ENCODE peak calls at places on chromosome 12, in four cellular contexts. One of them, this sample, is unnamed.

GRCh38 chr12:126337556-126337955 is 1272.3 kb downstream of the AACS start:
- DNase-seq in ecto neural progenitor cell: no peak
- DNase-seq in KG1: no peak
- DNase-seq in activated CD4-positive, alpha-beta T cell treated with anti-CD3 and anti-CD28 coated beads for 48 hours: no peak
- DNase-seq in this sample: no peak

GRCh38 chr12:121576851-121577391 is 3.9 kb downstream of the KDM2B start:
- DNase-seq in ecto neural progenitor cell: peak
- DNase-seq in KG1: no peak
- DNase-seq in activated CD4-positive, alpha-beta T cell treated with anti-CD3 and anti-CD28 coated beads for 48 hours: no peak
- DNase-seq in this sample: no peak

GRCh38 chr12:121283841-121284240 is 12.7 kb downstream of the CAMKK2 start:
- DNase-seq in ecto neural progenitor cell: no peak
- DNase-seq in KG1: no peak
- DNase-seq in activated CD4-positive, alpha-beta T cell treated with anti-CD3 and anti-CD28 coated beads for 48 hours: no peak
- DNase-seq in this sample: no peak

GRCh38 chr12:94012508-94013044 is 135.8 kb upstream of the PLXNC1 start:
- DNase-seq in ecto neural progenitor cell: no peak
- DNase-seq in KG1: no peak
- DNase-seq in activated CD4-positive, alpha-beta T cell treated with anti-CD3 and anti-CD28 coated beads for 48 hours: no peak
- DNase-seq in this sample: no peak

GRCh38 chr12:109387425-109388166 is 39.9 kb downstream of the MYO1H start:
- DNase-seq in ecto neural progenitor cell: no peak
- DNase-seq in KG1: no peak
- DNase-seq in activated CD4-positive, alpha-beta T cell treated with anti-CD3 and anti-CD28 coated beads for 48 hours: no peak
- DNase-seq in this sample: peak

GRCh38 chr12:102948941-102949352 is 8.5 kb upstream of the ASCL1 start:
- DNase-seq in ecto neural progenitor cell: peak
- DNase-seq in KG1: peak
- DNase-seq in activated CD4-positive, alpha-beta T cell treated with anti-CD3 and anti-CD28 coated beads for 48 hours: peak
- DNase-seq in this sample: peak

GRCh38 chr12:3262466-3262865 is 185.3 kb downstream of the TSPAN9 start:
- DNase-seq in ecto neural progenitor cell: no peak
- DNase-seq in KG1: no peak
- DNase-seq in activated CD4-positive, alpha-beta T cell treated with anti-CD3 and anti-CD28 coated beads for 48 hours: no peak
- DNase-seq in this sample: no peak

GRCh38 chr12:107415834-107416233 is 269.8 kb upstream of the PWP1 start:
- DNase-seq in ecto neural progenitor cell: no peak
- DNase-seq in KG1: no peak
- DNase-seq in activated CD4-positive, alpha-beta T cell treated with anti-CD3 and anti-CD28 coated beads for 48 hours: no peak
- DNase-seq in this sample: no peak

GRCh38 chr12:96770239-96770780 is 136.7 kb upstream of the NEDD1 start:
- DNase-seq in ecto neural progenitor cell: no peak
- DNase-seq in KG1: no peak
- DNase-seq in activated CD4-positive, alpha-beta T cell treated with anti-CD3 and anti-CD28 coated beads for 48 hours: no peak
- DNase-seq in this sample: no peak

GRCh38 chr12:68919581-68920239 is 13.3 kb downstream of the CPM start:
- DNase-seq in ecto neural progenitor cell: no peak
- DNase-seq in KG1: no peak
- DNase-seq in activated CD4-positive, alpha-beta T cell treated with anti-CD3 and anti-CD28 coated beads for 48 hours: peak
- DNase-seq in this sample: no peak

GRCh38 chr12:93793983-93794382 is 116.8 kb downstream of the CRADD start:
- DNase-seq in ecto neural progenitor cell: no peak
- DNase-seq in KG1: no peak
- DNase-seq in activated CD4-positive, alpha-beta T cell treated with anti-CD3 and anti-CD28 coated beads for 48 hours: no peak
- DNase-seq in this sample: no peak

GRCh38 chr12:62631531-62632520 is 165.2 kb downstream of the MON2 start:
- DNase-seq in ecto neural progenitor cell: peak
- DNase-seq in KG1: no peak
- DNase-seq in activated CD4-positive, alpha-beta T cell treated with anti-CD3 and anti-CD28 coated beads for 48 hours: peak
- DNase-seq in this sample: no peak

GRCh38 chr12:93041416-93041815 is 112.3 kb upstream of the EEA1 start:
- DNase-seq in ecto neural progenitor cell: no peak
- DNase-seq in KG1: no peak
- DNase-seq in activated CD4-positive, alpha-beta T cell treated with anti-CD3 and anti-CD28 coated beads for 48 hours: no peak
- DNase-seq in this sample: no peak

GRCh38 chr12:100075598-100075997 is 67.1 kb downstream of the BLTP3B start:
- DNase-seq in ecto neural progenitor cell: no peak
- DNase-seq in KG1: no peak
- DNase-seq in activated CD4-positive, alpha-beta T cell treated with anti-CD3 and anti-CD28 coated beads for 48 hours: no peak
- DNase-seq in this sample: no peak

GRCh38 chr12:80101126-80101525 is 1.8 kb downstream of the OTOGL start:
- DNase-seq in ecto neural progenitor cell: no peak
- DNase-seq in KG1: no peak
- DNase-seq in activated CD4-positive, alpha-beta T cell treated with anti-CD3 and anti-CD28 coated beads for 48 hours: no peak
- DNase-seq in this sample: peak

GRCh38 chr12:12927211-12928079 is 24.5 kb downstream of the GPRC5D start:
- DNase-seq in ecto neural progenitor cell: no peak
- DNase-seq in KG1: no peak
- DNase-seq in activated CD4-positive, alpha-beta T cell treated with anti-CD3 and anti-CD28 coated beads for 48 hours: no peak
- DNase-seq in this sample: no peak

GRCh38 chr12:19140381-19141236 is 11.1 kb downstream of the PLEKHA5 start:
- DNase-seq in ecto neural progenitor cell: no peak
- DNase-seq in KG1: no peak
- DNase-seq in activated CD4-positive, alpha-beta T cell treated with anti-CD3 and anti-CD28 coated beads for 48 hours: no peak
- DNase-seq in this sample: no peak

GRCh38 chr12:31033146-31033545 is 40.5 kb upstream of the DDX11 start:
- DNase-seq in ecto neural progenitor cell: no peak
- DNase-seq in KG1: no peak
- DNase-seq in activated CD4-positive, alpha-beta T cell treated with anti-CD3 and anti-CD28 coated beads for 48 hours: no peak
- DNase-seq in this sample: no peak

GRCh38 chr12:7093486-7093885 is 1.2 kb upstream of the C1R start:
- DNase-seq in ecto neural progenitor cell: no peak
- DNase-seq in KG1: no peak
- DNase-seq in activated CD4-positive, alpha-beta T cell treated with anti-CD3 and anti-CD28 coated beads for 48 hours: no peak
- DNase-seq in this sample: no peak

GRCh38 chr12:5648692-5649338 is 216.9 kb downstream of the NTF3 start:
- DNase-seq in ecto neural progenitor cell: peak
- DNase-seq in KG1: no peak
- DNase-seq in activated CD4-positive, alpha-beta T cell treated with anti-CD3 and anti-CD28 coated beads for 48 hours: no peak
- DNase-seq in this sample: no peak

GRCh38 chr12:121791671-121792496 is 1.6 kb downstream of the RHOF start:
- DNase-seq in ecto neural progenitor cell: no peak
- DNase-seq in KG1: no peak
- DNase-seq in activated CD4-positive, alpha-beta T cell treated with anti-CD3 and anti-CD28 coated beads for 48 hours: peak
- DNase-seq in this sample: no peak

GRCh38 chr12:101876861-101877815 is at the start of gene DRAM1:
- DNase-seq in ecto neural progenitor cell: peak
- DNase-seq in KG1: peak
- DNase-seq in activated CD4-positive, alpha-beta T cell treated with anti-CD3 and anti-CD28 coated beads for 48 hours: peak
- DNase-seq in this sample: peak

GRCh38 chr12:2411011-2411410 is 358.2 kb downstream of the CACNA1C start:
- DNase-seq in ecto neural progenitor cell: no peak
- DNase-seq in KG1: no peak
- DNase-seq in activated CD4-positive, alpha-beta T cell treated with anti-CD3 and anti-CD28 coated beads for 48 hours: no peak
- DNase-seq in this sample: no peak

GRCh38 chr12:109934026-109934425 is 34.0 kb downstream of the TCHP start:
- DNase-seq in ecto neural progenitor cell: no peak
- DNase-seq in KG1: no peak
- DNase-seq in activated CD4-positive, alpha-beta T cell treated with anti-CD3 and anti-CD28 coated beads for 48 hours: peak
- DNase-seq in this sample: no peak

GRCh38 chr12:98861232-98861631 is 216.1 kb downstream of the APAF1 start:
- DNase-seq in ecto neural progenitor cell: no peak
- DNase-seq in KG1: no peak
- DNase-seq in activated CD4-positive, alpha-beta T cell treated with anti-CD3 and anti-CD28 coated beads for 48 hours: no peak
- DNase-seq in this sample: no peak

GRCh38 chr12:91289072-91289471 is 106.5 kb upstream of the DCN start:
- DNase-seq in ecto neural progenitor cell: no peak
- DNase-seq in KG1: no peak
- DNase-seq in activated CD4-positive, alpha-beta T cell treated with anti-CD3 and anti-CD28 coated beads for 48 hours: no peak
- DNase-seq in this sample: no peak

GRCh38 chr12:40253936-40254335 is 29.1 kb downstream of the LRRK2 start:
- DNase-seq in ecto neural progenitor cell: no peak
- DNase-seq in KG1: no peak
- DNase-seq in activated CD4-positive, alpha-beta T cell treated with anti-CD3 and anti-CD28 coated beads for 48 hours: no peak
- DNase-seq in this sample: no peak

GRCh38 chr12:95412826-95413311 is 61.1 kb upstream of the METAP2 start:
- DNase-seq in ecto neural progenitor cell: no peak
- DNase-seq in KG1: no peak
- DNase-seq in activated CD4-positive, alpha-beta T cell treated with anti-CD3 and anti-CD28 coated beads for 48 hours: no peak
- DNase-seq in this sample: no peak

GRCh38 chr12:87848248-87848868 is 180.8 kb downstream of the C12orf50 start:
- DNase-seq in ecto neural progenitor cell: no peak
- DNase-seq in KG1: peak
- DNase-seq in activated CD4-positive, alpha-beta T cell treated with anti-CD3 and anti-CD28 coated beads for 48 hours: no peak
- DNase-seq in this sample: peak

GRCh38 chr12:99138397-99138796 is 493.3 kb downstream of the APAF1 start:
- DNase-seq in ecto neural progenitor cell: no peak
- DNase-seq in KG1: no peak
- DNase-seq in activated CD4-positive, alpha-beta T cell treated with anti-CD3 and anti-CD28 coated beads for 48 hours: no peak
- DNase-seq in this sample: no peak